ENCODE peak calls at places on chromosomes 13 and 19, in four cellular contexts. V is mucosa of gallbladder, D is body of pancreas, R is T-helper 2 cell. N is an unnamed sample.

GRCh38 chr13:26300140-26300539 is 46.2 kb downstream of the CDK8 start:
- DNase-seq in V (no peak), D (no peak), R (no peak), N (no peak)

GRCh38 chr13:49407936-49408335 is 35.9 kb downstream of the CAB39L start:
- DNase-seq in V (no peak), D (no peak), R (no peak), N (no peak)

GRCh38 chr13:59691501-59692066 is 472.1 kb downstream of the DIAPH3 start:
- DNase-seq in V (no peak), D (no peak), R (no peak), N (no peak)

GRCh38 chr13:77114271-77114670 is 87.3 kb upstream of the FBXL3 start:
- DNase-seq in V (no peak), D (no peak), R (no peak), N (no peak)

GRCh38 chr13:42076309-42076713 is 27.9 kb downstream of the DGKH start:
- DNase-seq in V (no peak), D (no peak), R (no peak), N (no peak)

GRCh38 chr13:98521876-98522275 is 55.0 kb downstream of the STK24 start:
- DNase-seq in V (no peak), D (no peak), R (no peak), N (no peak)

GRCh38 chr13:75050419-75051066 is 431.4 kb downstream of the TBC1D4 start:
- DNase-seq in V (no peak), D (no peak), R (no peak), N (no peak)

GRCh38 chr13:80386001-80386400 is 45.1 kb upstream of the SPRY2 start:
- DNase-seq in V (no peak), D (no peak), R (no peak), N (no peak)

GRCh38 chr13:89279374-89279773 is 1608.2 kb downstream of the SLITRK5 start:
- DNase-seq in V (no peak), D (no peak), R (no peak), N (no peak)

GRCh38 chr19:33085570-33086128 is 4.7 kb downstream of the GPATCH1 start:
- DNase-seq in V (no peak), D (no peak), R (no peak), N (no peak)

GRCh38 chr19:40326201-40326600 is 22.0 kb downstream of the C19orf47 start:
- DNase-seq in V (no peak), D (no peak), R (no peak), N (no peak)

GRCh38 chr13:21344662-21345176 is 114.4 kb downstream of the ZDHHC20 start:
- DNase-seq in V (no peak), D (no peak), R (no peak), N (no peak)

GRCh38 chr13:20193142-20193923 is 595 bp upstream of the GJB2 start:
- DNase-seq in V (no peak), D (no peak), R (no peak), N (no peak)

GRCh38 chr13:27622102-27622820 is 569 bp downstream of the POLR1D start:
- DNase-seq in V (no peak), D (no peak), R (no peak), N (no peak)

GRCh38 chr19:12838893-12839656 is 760 bp downstream of the MAST1 start:
- DNase-seq in V (no peak), D (no peak), R (no peak), N (no peak)

GRCh38 chr13:91142572-91142971 is 204.9 kb upstream of the MIR17HG start:
- DNase-seq in V (no peak), D (peak; percentile 33), R (no peak), N (no peak)

GRCh38 chr19:4908781-4909171 is 525 bp upstream of the UHRF1 start:
- DNase-seq in V (no peak), D (no peak), R (no peak), N (no peak)

GRCh38 chr13:51425410-51426042 is 27.3 kb downstream of the INTS6 start:
- DNase-seq in V (no peak), D (no peak), R (no peak), N (no peak)

GRCh38 chr13:72726721-72727416 is 560 bp downstream of the MZT1 start:
- DNase-seq in V (no peak), D (peak; percentile 20), R (peak; percentile 20), N (peak; percentile 29)

GRCh38 chr13:99895428-99895998 is 76.1 kb downstream of the ZIC5 start:
- DNase-seq in V (no peak), D (no peak), R (no peak), N (no peak)

GRCh38 chr19:49488046-49488862 is 846 bp downstream of the RPL13A start:
- DNase-seq in V (no peak), D (no peak), R (no peak), N (no peak)

GRCh38 chr19:46201413-46202310 is 27.9 kb upstream of the IGFL1 start:
- DNase-seq in V (no peak), D (no peak), R (no peak), N (no peak)

GRCh38 chr19:616276-616675 is 17.1 kb downstream of the POLRMT start:
- DNase-seq in V (no peak), D (no peak), R (no peak), N (no peak)

GRCh38 chr19:11692127-11692790 is 46.5 kb downstream of the ZNF823 start:
- DNase-seq in V (no peak), D (no peak), R (no peak), N (no peak)